ENCODE peak calls at places on chromosome 14, in four cellular contexts. One of them, this sample, is unnamed.

GRCh38 chr14:71139058-71139946 is 232.0 kb downstream of the PCNX1 start:
- DNase-seq in cardiac fibroblast: peak
- DNase-seq in ovary: peak
- DNase-seq in RWPE2: no peak
- DNase-seq in this sample: peak

GRCh38 chr14:68680541-68681051 is 112.3 kb downstream of the ZFP36L1 start:
- DNase-seq in cardiac fibroblast: peak
- DNase-seq in ovary: no peak
- DNase-seq in RWPE2: no peak
- DNase-seq in this sample: no peak

GRCh38 chr14:92093320-92093719 is 13.1 kb downstream of the ATXN3 start:
- DNase-seq in cardiac fibroblast: peak
- DNase-seq in ovary: no peak
- DNase-seq in RWPE2: no peak
- DNase-seq in this sample: no peak

GRCh38 chr14:51582437-51582836 is 69.3 kb upstream of the FRMD6 start:
- DNase-seq in cardiac fibroblast: peak
- DNase-seq in ovary: no peak
- DNase-seq in RWPE2: no peak
- DNase-seq in this sample: no peak

GRCh38 chr14:20697273-20698017 is 8.9 kb downstream of the ANG start:
- DNase-seq in cardiac fibroblast: peak
- DNase-seq in ovary: no peak
- DNase-seq in RWPE2: no peak
- DNase-seq in this sample: peak

GRCh38 chr14:69770559-69770958 is 3.6 kb downstream of the SRSF5 start:
- DNase-seq in cardiac fibroblast: no peak
- DNase-seq in ovary: no peak
- DNase-seq in RWPE2: no peak
- DNase-seq in this sample: no peak

GRCh38 chr14:93903342-93904184 is 23.6 kb upstream of the FAM181A start:
- DNase-seq in cardiac fibroblast: no peak
- DNase-seq in ovary: no peak
- DNase-seq in RWPE2: no peak
- DNase-seq in this sample: no peak

GRCh38 chr14:105536691-105537579 is 10.6 kb downstream of the TMEM121 start:
- DNase-seq in cardiac fibroblast: no peak
- DNase-seq in ovary: no peak
- DNase-seq in RWPE2: peak
- DNase-seq in this sample: no peak

GRCh38 chr14:96038920-96039632 is at the start of gene C14orf132:
- DNase-seq in cardiac fibroblast: peak
- DNase-seq in ovary: peak
- DNase-seq in RWPE2: no peak
- DNase-seq in this sample: no peak

GRCh38 chr14:68109132-68109531 is 289.6 kb downstream of the RAD51B start:
- DNase-seq in cardiac fibroblast: peak
- DNase-seq in ovary: no peak
- DNase-seq in RWPE2: no peak
- DNase-seq in this sample: no peak

GRCh38 chr14:21024668-21025373 is at the start of gene NDRG2:
- DNase-seq in cardiac fibroblast: peak
- DNase-seq in ovary: peak
- DNase-seq in RWPE2: peak
- DNase-seq in this sample: peak

DNA sequence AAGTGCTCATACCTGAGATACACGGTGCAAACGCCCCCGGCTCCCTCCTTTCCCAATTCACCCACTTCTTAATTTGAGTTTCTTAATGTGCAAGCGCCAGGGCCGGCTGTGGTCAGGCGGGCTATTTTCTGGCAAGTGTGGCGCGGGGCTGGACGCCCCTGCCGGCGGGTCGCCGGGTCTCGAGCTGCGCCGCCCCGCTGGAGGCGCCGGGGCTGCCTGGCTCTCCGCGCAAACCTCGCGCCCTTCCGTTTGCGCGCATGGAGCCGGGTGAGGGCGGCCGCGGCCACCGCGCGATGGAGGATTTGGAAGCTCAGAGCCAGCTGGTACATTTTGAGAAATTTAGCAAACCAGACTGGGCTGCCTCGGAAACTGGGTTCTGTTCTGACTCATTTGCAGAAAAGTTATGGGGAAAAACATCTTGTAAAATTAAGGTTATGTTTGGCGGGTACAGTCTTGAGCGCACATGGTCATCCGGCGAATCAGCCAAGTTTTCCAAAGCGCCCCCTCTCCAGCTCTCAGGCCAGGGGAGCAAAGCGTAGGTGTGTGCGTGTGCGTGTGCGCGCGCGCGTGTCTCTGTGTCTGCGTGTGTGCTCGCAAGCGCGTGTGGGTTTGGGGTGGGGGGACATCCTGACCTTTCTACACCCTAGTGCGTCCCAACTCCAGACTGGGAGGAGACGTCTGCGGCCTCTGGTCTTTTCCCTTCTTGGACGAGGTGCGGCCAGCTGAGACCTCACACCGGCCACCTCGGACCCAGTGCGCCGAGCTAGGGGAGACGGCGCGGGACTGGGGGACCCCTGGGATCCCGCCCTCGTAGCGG is 6.5 kb upstream of the OTX2 start:
- DNase-seq in cardiac fibroblast: no peak
- DNase-seq in ovary: no peak
- DNase-seq in RWPE2: no peak
- DNase-seq in this sample: no peak
- H3K4me3 ChIP-seq in cardiac fibroblast: no peak
- H3K4me3 ChIP-seq in ovary: no peak
- H3K4me3 ChIP-seq in RWPE2: no peak
- H3K4me3 ChIP-seq in this sample: no peak

GRCh38 chr14:89640141-89640540 is 223.1 kb upstream of the FOXN3 start:
- DNase-seq in cardiac fibroblast: peak
- DNase-seq in ovary: no peak
- DNase-seq in RWPE2: no peak
- DNase-seq in this sample: no peak
- H3K4me3 ChIP-seq in cardiac fibroblast: no peak
- H3K4me3 ChIP-seq in ovary: no peak
- H3K4me3 ChIP-seq in RWPE2: no peak
- H3K4me3 ChIP-seq in this sample: no peak

DNA sequence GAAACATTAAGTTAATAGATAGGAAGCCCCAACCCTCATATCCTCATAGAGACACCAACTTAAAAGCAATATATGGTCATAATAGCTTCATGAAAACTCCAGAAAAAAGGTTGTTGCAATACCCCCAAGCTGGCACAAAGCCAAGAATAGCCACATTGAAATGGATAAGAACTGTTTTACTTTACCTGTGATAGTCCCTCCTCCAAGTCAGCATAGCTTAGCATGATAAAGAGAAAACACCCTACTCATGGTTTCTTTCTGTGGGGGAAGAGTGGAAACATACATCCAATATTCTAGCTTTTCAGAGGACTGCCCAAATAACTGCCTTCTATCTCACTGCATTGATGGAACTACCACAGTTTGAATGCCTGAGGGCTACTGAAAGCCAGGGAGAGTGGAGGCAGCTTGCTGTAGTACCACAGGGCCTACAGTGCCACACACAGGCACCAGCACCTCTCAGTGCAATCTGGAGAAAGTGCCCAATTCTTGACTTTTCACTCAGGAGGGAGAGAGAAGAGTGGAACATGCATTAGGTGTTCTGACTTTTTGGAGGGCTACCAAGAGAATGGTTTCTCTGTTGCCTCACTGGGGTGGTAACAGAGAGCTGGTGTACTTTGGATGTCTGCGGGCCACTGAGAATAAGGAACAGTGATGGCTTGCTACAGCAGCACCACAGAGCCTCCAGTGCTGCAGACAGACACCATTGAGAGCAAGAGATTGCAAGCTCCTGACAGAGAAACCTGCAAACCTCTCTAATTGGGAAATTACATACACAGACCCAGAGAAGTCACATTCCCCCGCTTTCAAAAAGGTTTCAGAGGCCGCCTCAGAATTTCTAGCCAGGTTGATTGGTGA is 157.1 kb upstream of the GARIN2 start:
- DNase-seq in cardiac fibroblast: no peak
- DNase-seq in ovary: no peak
- DNase-seq in RWPE2: no peak
- DNase-seq in this sample: no peak
- H3K4me3 ChIP-seq in cardiac fibroblast: no peak
- H3K4me3 ChIP-seq in ovary: no peak
- H3K4me3 ChIP-seq in RWPE2: no peak
- H3K4me3 ChIP-seq in this sample: no peak

GRCh38 chr14:100066984-100067383 is 1.8 kb downstream of the EVL start:
- DNase-seq in cardiac fibroblast: no peak
- DNase-seq in ovary: no peak
- DNase-seq in RWPE2: no peak
- DNase-seq in this sample: no peak

GRCh38 chr14:100067481-100067880 is 2.3 kb downstream of the EVL start:
- DNase-seq in cardiac fibroblast: no peak
- DNase-seq in ovary: no peak
- DNase-seq in RWPE2: no peak
- DNase-seq in this sample: no peak

GRCh38 chr14:100065161-100065871 is at the start of gene EVL:
- DNase-seq in cardiac fibroblast: no peak
- DNase-seq in ovary: no peak
- DNase-seq in RWPE2: no peak
- DNase-seq in this sample: peak

GRCh38 chr14:100067971-100068959 is 3.0 kb downstream of the EVL start:
- DNase-seq in cardiac fibroblast: peak
- DNase-seq in ovary: no peak
- DNase-seq in RWPE2: peak
- DNase-seq in this sample: peak

DNA sequence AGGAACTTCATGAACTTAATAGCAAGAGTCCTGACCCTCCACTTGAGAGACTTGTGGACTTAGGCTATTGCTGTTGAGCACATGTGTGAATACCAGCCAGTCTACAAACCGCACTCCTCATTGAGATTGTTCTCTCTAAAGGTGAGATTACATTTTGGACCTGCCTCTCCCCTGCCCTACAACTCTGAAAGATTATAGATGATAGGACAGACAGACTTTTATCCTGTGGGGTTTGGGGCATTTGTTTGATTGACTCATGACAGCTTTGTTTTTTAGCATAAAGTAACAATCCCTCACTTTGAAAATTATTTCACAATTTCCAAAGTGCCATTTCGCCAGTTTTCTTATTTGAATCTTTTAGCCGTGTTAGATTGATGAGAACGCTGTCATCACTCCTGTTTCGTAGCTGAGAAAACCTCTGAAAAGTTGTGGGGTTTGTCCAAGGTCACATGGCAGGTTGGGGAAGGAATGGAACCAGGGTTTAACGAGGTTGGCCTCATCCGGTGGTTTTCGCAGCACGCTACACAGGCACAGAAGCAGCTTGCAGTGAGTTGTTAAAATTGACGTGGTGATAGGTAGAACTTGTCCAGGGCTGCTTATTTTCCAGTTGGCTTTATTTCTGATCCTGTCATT is 836 bp downstream of the EVL start:
- DNase-seq in cardiac fibroblast: peak
- DNase-seq in ovary: no peak
- DNase-seq in RWPE2: no peak
- DNase-seq in this sample: peak
- H3K4me3 ChIP-seq in cardiac fibroblast: no peak
- H3K4me3 ChIP-seq in ovary: no peak
- H3K4me3 ChIP-seq in RWPE2: no peak
- H3K4me3 ChIP-seq in this sample: peak

This sample was measured in Jurkat, Clone E6-1.